ENCODE peak calls at places on chromosomes 11 and 22, in seven cellular contexts. X, A, P, Q, U, O and D are unnamed samples.

GRCh38 chr22:39185601-39186012 is 33.1 kb upstream of the CBX7 start:
- DNase-seq in X (no peak), A (peak; percentile 49), Q (peak; percentile 84), U (no peak), P (no peak), O (no peak), D (no peak)

GRCh38 chr11:2747236-2748015 is 47.6 kb upstream of the KCNQ1OT1 start:
- DNase-seq in Q (no peak), U (no peak), P (no peak), O (peak; percentile 96), A (no peak), X (no peak), D (no peak)

GRCh38 chr11:102985850-102986249 is 30.3 kb upstream of the MMP13 start:
- DNase-seq in X (no peak), U (no peak), O (no peak), Q (no peak), A (no peak), P (no peak), D (no peak)

GRCh38 chr11:111324277-111324720 is 26.0 kb downstream of the POU2AF3 start:
- DNase-seq in Q (no peak), O (no peak), P (no peak), U (no peak), X (no peak), A (peak; percentile 72), D (no peak)

GRCh38 chr11:71356904-71357303 is 91.3 kb downstream of the DHCR7 start:
- DNase-seq in O (no peak), Q (no peak), P (no peak), A (no peak), X (no peak), U (no peak), D (no peak)

GRCh38 chr22:36417281-36417686 is 29.5 kb upstream of the MYH9 start:
- DNase-seq in Q (no peak), X (peak; percentile 72), U (no peak), O (peak; percentile 89), A (peak; percentile 73), P (no peak), D (no peak)

GRCh38 chr22:39907035-39907434 is 6.2 kb downstream of the GRAP2 start:
- DNase-seq in Q (no peak), X (no peak), P (no peak), U (no peak), A (no peak), O (no peak), D (no peak)

GRCh38 chr11:103433380-103433779 is 324.2 kb downstream of the DYNC2H1 start:
- DNase-seq in U (no peak), A (peak; percentile 94), X (peak; percentile 40), Q (peak; percentile 75), O (peak; percentile 47), P (no peak), D (no peak)

GRCh38 chr22:30017375-30017774 is 62.9 kb upstream of the HORMAD2 start:
- DNase-seq in A (peak; percentile 62), O (no peak), X (no peak), Q (no peak), P (no peak), U (no peak), D (no peak)

GRCh38 chr22:32852346-32853251 is 51.1 kb downstream of the TIMP3 start:
- DNase-seq in P (no peak), X (no peak), O (no peak), U (no peak), Q (peak; percentile 58), A (no peak), D (no peak)

GRCh38 chr11:19683141-19683805 is 29.4 kb upstream of the NAV2 start:
- DNase-seq in Q (no peak), P (no peak), U (no peak), A (no peak), X (no peak), O (no peak), D (no peak)

GRCh38 chr11:134045799-134046635 is 22.9 kb upstream of the JAM3 start:
- DNase-seq in U (no peak), X (peak; percentile 60), O (no peak), A (no peak), P (no peak), Q (peak; percentile 21), D (peak; percentile 72)

GRCh38 chr11:11555228-11555627 is 66.6 kb downstream of the GALNT18 start:
- DNase-seq in X (no peak), U (no peak), A (no peak), P (no peak), O (no peak), Q (no peak), D (no peak)

GRCh38 chr11:85088286-85088685 is 538.9 kb downstream of the DLG2 start:
- DNase-seq in P (no peak), A (peak; percentile 71), Q (no peak), O (no peak), U (no peak), X (no peak), D (no peak)

GRCh38 chr11:57294225-57295131 is 30.3 kb downstream of the TNKS1BP1 start:
- DNase-seq in Q (no peak), P (no peak), X (no peak), O (no peak), A (peak; percentile 52), U (no peak), D (no peak)

GRCh38 chr11:89136606-89137005 is 41.1 kb upstream of the TYR start:
- DNase-seq in U (no peak), X (no peak), O (no peak), A (no peak), P (no peak), Q (no peak), D (no peak)

GRCh38 chr22:35383679-35384071 is 2.8 kb downstream of the HMOX1 start:
- DNase-seq in A (no peak), P (no peak), X (no peak), Q (no peak), O (no peak), U (no peak), D (no peak)

GRCh38 chr11:74702383-74703007 is 28.7 kb downstream of the CHRDL2 start:
- DNase-seq in X (peak; percentile 88), Q (peak; percentile 74), U (peak; percentile 79), P (peak; percentile 81), O (peak; percentile 29), A (peak; percentile 76), D (peak; percentile 80)

GRCh38 chr11:70567680-70568503 is 169.6 kb downstream of the CTTN start:
- DNase-seq in Q (peak; percentile 54), U (no peak), P (no peak), A (peak; percentile 10), X (peak; percentile 68), O (peak; percentile 42), D (peak; percentile 60)

GRCh38 chr11:67238894-67239794 is 27.1 kb upstream of the GRK2 start:
- DNase-seq in Q (peak; percentile 45), P (no peak), A (peak; percentile 26), U (no peak), X (peak; percentile 27), O (peak; percentile 41), D (no peak)
- H3K27ac ChIP-seq in Q (peak overlapping the region; percentile 55), P (no peak overlapping the region), A (peak overlapping the region; percentile 21), U (peak overlapping the region; percentile 59), X (peak overlapping the region; percentile 64), O (peak overlapping the region; percentile 91), D (peak overlapping the region; percentile 24)

GRCh38 chr11:16603890-16604783 is 134.3 kb upstream of the C11orf58 start:
- DNase-seq in A (peak; percentile 58), X (peak; percentile 34), O (no peak), P (peak; percentile 63), Q (peak; percentile 72), U (peak; percentile 42), D (peak; percentile 45)
- H2AK5ac ChIP-seq in A (peak overlapping the region; percentile 68), X (no peak overlapping the region), O (no peak overlapping the region), P (no peak overlapping the region), Q (no peak overlapping the region), U (peak overlapping the region; percentile 10), D (no peak overlapping the region)

GRCh38 chr11:18223937-18224387 is 12.6 kb downstream of the SAA4 start:
- DNase-seq in Q (no peak), O (no peak), X (no peak), A (no peak), P (no peak), U (no peak), D (no peak)
- H3K27ac ChIP-seq in Q (no peak overlapping the region), O (no peak overlapping the region), X (no peak overlapping the region), A (no peak overlapping the region), P (no peak overlapping the region), U (no peak overlapping the region), D (no peak overlapping the region)

GRCh38 chr11:77026743-77027142 is 7.5 kb upstream of the B3GNT6 start:
- DNase-seq in P (no peak), A (no peak), Q (no peak), X (no peak), O (no peak), U (no peak), D (no peak)
- H2AK5ac ChIP-seq in P (no peak overlapping the region), A (no peak overlapping the region), Q (no peak overlapping the region), X (no peak overlapping the region), O (no peak overlapping the region), U (no peak overlapping the region), D (no peak overlapping the region)

GRCh38 chr11:60854140-60854846 is 1.5 kb downstream of the PTGDR2 start:
- DNase-seq in X (no peak), A (no peak), Q (no peak), U (no peak), O (no peak), P (no peak), D (no peak)

GRCh38 chr11:60852060-60852638 is 3.6 kb downstream of the PTGDR2 start:
- DNase-seq in Q (no peak), A (no peak), U (no peak), P (no peak), O (no peak), X (no peak), D (peak; percentile 40)

GRCh38 chr11:60853469-60853950 is 2.2 kb downstream of the PTGDR2 start:
- DNase-seq in U (no peak), Q (no peak), P (no peak), A (no peak), O (no peak), X (no peak), D (no peak)

GRCh38 chr11:60851327-60852059 is 4.3 kb downstream of the PTGDR2 start:
- DNase-seq in P (no peak), A (no peak), Q (no peak), X (no peak), O (no peak), U (no peak), D (no peak)

DNA sequence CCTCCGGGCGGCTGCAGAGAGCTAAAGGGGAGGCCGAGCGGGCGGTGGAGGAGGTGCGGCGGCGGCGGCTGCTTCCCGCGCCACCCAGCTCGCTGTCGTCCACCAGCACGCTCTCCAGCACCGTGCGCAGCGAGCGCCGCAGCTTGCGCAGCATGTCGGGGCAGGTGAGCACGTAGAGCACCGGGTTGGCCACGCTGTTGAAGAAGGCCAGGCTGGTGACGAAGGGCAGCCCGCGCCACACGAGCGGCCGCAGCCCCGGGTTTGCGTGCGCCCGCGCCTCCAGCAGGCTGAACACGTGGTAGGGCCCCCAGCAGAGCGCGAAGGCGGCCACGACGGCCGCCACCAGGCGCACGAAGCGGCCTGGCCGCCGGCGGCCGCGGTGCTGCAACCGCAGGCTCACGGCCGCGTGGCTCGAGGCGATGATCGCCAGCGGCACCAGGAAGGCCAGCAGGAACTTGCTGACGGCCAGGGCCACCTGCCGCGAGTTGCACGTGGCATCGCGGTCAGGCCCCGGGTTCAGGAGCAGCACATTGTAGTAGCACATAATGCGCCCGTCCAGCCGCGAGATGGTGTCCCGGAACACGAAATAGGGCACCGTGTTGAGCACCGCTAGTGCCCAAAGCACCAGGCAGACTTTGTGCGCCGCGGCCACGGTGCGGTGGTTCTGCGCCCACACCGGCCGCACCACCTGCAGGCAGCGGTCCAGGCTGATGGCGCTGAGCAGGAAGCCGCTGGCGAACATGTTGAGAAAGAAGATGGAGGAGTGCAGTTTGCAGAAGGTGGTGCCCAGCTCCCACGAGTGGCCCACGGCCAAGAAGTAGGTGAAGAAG is 2.9 kb downstream of the PTGDR2 start:
- DNase-seq in O (no peak), U (no peak), A (no peak), X (no peak), P (peak; percentile 60), Q (no peak), D (peak; percentile 62)
- H3K27ac ChIP-seq in O (no peak overlapping the region), U (no peak overlapping the region), A (no peak overlapping the region), X (no peak overlapping the region), P (no peak overlapping the region), Q (no peak overlapping the region), D (no peak overlapping the region)